ENCODE peak calls at places on chromosomes 1 and 21, in four cellular contexts. W, O, G and P are unnamed samples.
A peak's percentile ranks its signal among the peaks of the same experiment; 100 is the strongest.

GRCh38 chr21:34320006-34320405 is 43.8 kb upstream of the KCNE2 start:
- DNase-seq in W (no peak), G (no peak), O (no peak), P (no peak)

GRCh38 chr21:28294046-28294445 is 698.6 kb downstream of the LTN1 start:
- DNase-seq in G (no peak), W (no peak), O (no peak), P (no peak)

GRCh38 chr1:184507604-184508289 is 120.9 kb downstream of the C1orf21 start:
- DNase-seq in O (no peak), G (no peak), W (no peak), P (no peak)

GRCh38 chr1:226569879-226570547 is 21.4 kb downstream of the STUM start:
- DNase-seq in G (no peak), O (no peak), W (peak; percentile 72), P (peak; percentile 39)

GRCh38 chr1:12501661-12502060 is 116.3 kb downstream of the DHRS3 start:
- DNase-seq in G (no peak), O (no peak), W (no peak), P (no peak)

GRCh38 chr1:231329483-231329882 is 8.2 kb downstream of the EXOC8 start:
- DNase-seq in G (no peak), W (no peak), O (no peak), P (no peak)

GRCh38 chr21:29601072-29601471 is 302.4 kb downstream of the BACH1 start:
- DNase-seq in W (no peak), G (no peak), O (no peak), P (no peak)

GRCh38 chr1:2032737-2033136 is 13.6 kb downstream of the GABRD start:
- DNase-seq in O (no peak), W (no peak), G (no peak), P (no peak)

GRCh38 chr21:46183910-46184624 is at the start of gene SPATC1L:
- DNase-seq in O (peak; percentile 38), W (peak; percentile 79), G (peak; percentile 39), P (no peak)

GRCh38 chr21:46182548-46183336 is 1.5 kb downstream of the SPATC1L start:
- DNase-seq in G (no peak), O (no peak), W (peak; percentile 38), P (no peak)

GRCh38 chr21:46185717-46186116 is 1.5 kb upstream of the SPATC1L start:
- DNase-seq in O (no peak), G (no peak), W (peak; percentile 6), P (no peak)

GRCh38 chr21:46187251-46187650 is 3.0 kb upstream of the SPATC1L start:
- DNase-seq in W (no peak), G (no peak), O (no peak), P (no peak)

DNA sequence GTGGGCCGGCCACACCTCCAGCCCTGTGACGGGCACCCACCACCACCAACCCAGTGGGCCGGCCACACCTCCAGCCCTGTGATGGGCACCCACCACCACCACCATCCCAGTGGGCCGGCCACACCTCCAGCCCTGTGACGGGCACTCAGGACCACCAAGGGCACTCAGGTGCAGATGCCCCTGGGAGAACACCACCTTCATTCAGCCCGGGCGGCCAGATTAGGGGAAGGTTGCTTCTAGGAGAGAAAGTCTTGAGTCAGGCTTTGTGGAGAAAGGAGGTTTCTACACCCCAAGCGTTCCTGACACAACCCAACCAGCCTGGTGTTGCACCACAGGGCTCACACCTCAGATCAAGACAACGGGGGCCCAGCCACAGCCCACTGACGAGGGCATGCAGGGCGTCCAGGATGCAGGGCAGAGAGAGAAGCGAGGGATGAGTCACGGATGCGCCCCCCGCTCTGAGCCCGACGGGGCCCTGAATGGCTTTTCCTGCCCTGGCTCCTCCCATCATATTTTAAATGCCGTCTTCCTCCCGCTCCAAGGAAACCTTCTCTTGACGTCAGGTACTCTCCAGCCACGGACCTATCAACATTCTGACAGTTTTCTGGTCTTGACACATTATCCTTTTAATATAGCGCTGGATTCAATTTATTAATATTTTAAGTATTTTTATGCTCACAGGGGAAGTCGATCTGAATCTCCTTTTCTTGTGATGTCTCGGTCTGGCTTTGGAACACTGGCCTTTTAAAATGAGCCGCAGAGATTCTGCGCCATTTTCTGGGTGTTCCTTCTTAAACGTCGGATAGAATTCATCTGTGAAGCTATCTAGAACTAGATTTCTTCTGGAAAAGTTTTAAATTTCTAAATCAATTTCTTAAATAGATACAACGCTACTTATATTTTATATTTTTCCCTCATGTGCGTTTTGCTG is 631 bp upstream of the SPATC1L start:
- DNase-seq in W (peak; percentile 75), G (peak; percentile 63), O (peak; percentile 88), P (no peak)
- TF ChIP-seq POLR2AphosphoS5 in W (peak; percentile 10), G (no peak), O (peak; percentile 53), P (no peak)

GRCh38 chr21:42234026-42234425 is 15.1 kb downstream of the ABCG1 start:
- DNase-seq in G (no peak), W (no peak), O (no peak), P (no peak)
- TF ChIP-seq TAF1 in G (no peak), W (no peak), O (no peak), P (no peak)

GRCh38 chr1:207910678-207911354 is at the start of gene CD34:
- DNase-seq in G (no peak), O (no peak), W (no peak), P (no peak)
- TF ChIP-seq POLR2AphosphoS5 in G (no peak), O (no peak), W (no peak), P (no peak)

GRCh38 chr1:192401832-192402231 is 85.0 kb downstream of the RGS21 start:
- DNase-seq in O (no peak), G (no peak), W (no peak), P (no peak)

GRCh38 chr1:192402571-192402970 is 85.8 kb downstream of the RGS21 start:
- DNase-seq in W (no peak), G (no peak), O (no peak), P (no peak)

GRCh38 chr1:192399161-192399560 is 82.4 kb downstream of the RGS21 start:
- DNase-seq in O (no peak), G (no peak), W (no peak), P (no peak)
- TF ChIP-seq TAF1 in O (no peak), G (no peak), W (no peak), P (no peak)

DNA sequence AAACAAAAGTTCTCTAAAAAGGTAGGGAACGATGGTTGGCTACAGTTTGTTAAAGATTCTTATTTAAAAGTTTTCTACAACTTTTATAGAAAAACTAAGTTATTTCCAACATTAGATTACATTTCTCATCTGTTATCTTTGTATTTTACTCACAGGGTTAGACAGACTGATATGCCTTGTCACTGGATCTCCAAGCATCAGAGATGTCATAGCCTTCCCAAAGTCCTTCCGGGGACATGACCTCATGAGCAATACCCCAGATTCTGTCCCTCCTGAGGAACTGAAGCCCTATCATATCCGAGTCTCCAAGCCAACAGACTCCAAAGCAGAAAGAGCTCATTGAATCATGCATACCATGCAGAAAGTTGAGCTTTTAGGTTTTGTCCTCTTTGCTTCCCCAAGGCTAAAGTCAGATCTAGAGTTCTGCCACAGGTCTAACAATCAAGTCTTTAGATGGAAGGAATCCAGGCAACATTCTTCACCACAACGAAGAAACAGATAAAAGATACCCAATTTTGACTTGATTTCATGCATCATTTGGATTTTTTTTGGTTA is 10.3 kb downstream of the GAS5 start:
- DNase-seq in O (no peak), W (no peak), G (no peak), P (no peak)
- TF ChIP-seq POLR2AphosphoS5 in O (no peak), W (peak; percentile 40), G (no peak), P (no peak)

DNA sequence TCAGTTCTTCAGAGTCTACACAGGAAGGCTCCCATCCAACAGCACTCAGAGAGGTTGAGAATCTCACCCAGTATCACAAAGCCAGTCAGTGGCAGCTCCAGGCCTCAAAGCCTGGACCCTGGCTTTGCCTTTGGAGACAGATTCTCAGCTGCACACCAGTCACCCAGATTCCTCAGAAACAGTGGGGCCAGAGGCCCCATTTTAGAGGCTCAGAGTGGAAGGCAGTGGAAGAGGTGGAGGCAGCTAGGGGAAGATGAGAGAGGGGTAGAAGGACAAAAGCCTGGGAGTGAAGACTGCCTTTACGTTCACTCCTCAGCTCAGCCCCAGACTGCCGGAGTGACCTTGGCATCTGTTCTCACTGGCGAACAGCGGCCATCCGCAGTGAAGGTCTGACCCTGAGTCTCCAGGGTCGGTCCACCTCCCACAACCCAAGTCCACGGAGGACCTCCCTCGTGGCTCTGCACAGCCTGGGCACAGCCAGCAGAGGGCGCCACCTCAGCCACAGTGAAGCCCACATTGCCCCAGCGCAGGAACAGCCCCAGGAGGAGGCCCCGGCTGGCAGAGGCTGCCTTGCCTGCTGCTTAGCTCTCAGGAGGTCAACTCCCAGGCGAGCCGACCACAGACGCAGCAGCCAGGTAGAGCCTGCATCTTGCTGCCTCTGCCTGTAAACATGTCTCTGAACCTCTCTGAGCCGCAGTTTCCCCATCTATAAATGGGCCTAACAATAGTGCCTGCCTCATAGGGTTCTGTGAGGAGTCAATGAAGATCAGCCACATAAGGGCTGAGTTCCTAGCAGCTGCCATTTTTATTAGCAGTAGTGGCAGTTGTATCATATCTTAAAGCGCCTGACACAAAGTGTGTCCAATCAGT is 5.9 kb upstream of the FNDC5 start:
- DNase-seq in G (no peak), W (peak; percentile 85), O (no peak), P (peak; percentile 83)
- TF ChIP-seq TAF1 in G (no peak), W (no peak), O (no peak), P (no peak)